ENCODE peak calls at places on chromosomes 11 and 22, in six cellular contexts. Y, Z, B, V, R and K are unnamed samples.

GRCh38 chr22:46262449-46263207 is 515 bp downstream of the PKDREJ start:
- DNase-seq in Y (peak; percentile 89), V (no peak), B (no peak), Z (peak; percentile 72), R (no peak), K (peak; percentile 73)

GRCh38 chr11:75597636-75598035 is 35.6 kb downstream of the SERPINH1 start:
- DNase-seq in V (no peak), R (no peak), Z (no peak), Y (no peak), B (peak; percentile 55), K (peak; percentile 64)

GRCh38 chr11:66324626-66325025 is 7.8 kb upstream of the CD248 start:
- DNase-seq in Y (no peak), R (no peak), B (no peak), V (no peak), Z (no peak), K (no peak)

GRCh38 chr22:36125434-36125833 is 35.1 kb downstream of the APOL3 start:
- DNase-seq in V (no peak), Z (no peak), B (no peak), R (no peak), Y (no peak), K (no peak)

GRCh38 chr11:134861490-134862107 is 449.6 kb upstream of the B3GAT1 start:
- DNase-seq in B (peak; percentile 20), R (no peak), Z (no peak), Y (no peak), V (no peak), K (no peak)

GRCh38 chr11:86671386-86672006 is 920 bp downstream of the ME3 start:
- DNase-seq in B (no peak), Z (peak; percentile 53), R (no peak), V (no peak), Y (peak; percentile 86), K (peak; percentile 70)

GRCh38 chr22:40247976-40248375 is 70.3 kb downstream of the TNRC6B start:
- DNase-seq in Y (no peak), Z (peak; percentile 72), B (no peak), R (no peak), V (peak; percentile 7), K (no peak)

GRCh38 chr11:93525601-93526000 is 17.6 kb downstream of the SMCO4 start:
- DNase-seq in Z (no peak), Y (no peak), B (no peak), V (no peak), R (no peak), K (no peak)

GRCh38 chr11:6610591-6610990 is 1.4 kb downstream of the TAF10 start:
- DNase-seq in Y (no peak), R (no peak), Z (peak; percentile 50), V (no peak), B (no peak), K (peak; percentile 44)

GRCh38 chr22:45476814-45477213 is 25.9 kb upstream of the FBLN1 start:
- DNase-seq in V (no peak), Y (no peak), R (no peak), B (no peak), Z (no peak), K (peak; percentile 32)

GRCh38 chr11:101034076-101034475 is 95.5 kb downstream of the PGR start:
- DNase-seq in Y (no peak), B (no peak), V (no peak), R (no peak), Z (no peak), K (no peak)

GRCh38 chr11:69914286-69915150 is 95.3 kb upstream of the FGF3 start:
- DNase-seq in Y (peak; percentile 72), B (no peak), Z (no peak), R (no peak), V (no peak), K (peak; percentile 43)

GRCh38 chr22:35133702-35134395 is 67.9 kb downstream of the ISX start:
- DNase-seq in B (no peak), Z (no peak), Y (no peak), R (no peak), V (no peak), K (no peak)

GRCh38 chr11:34960277-34960676 is 43.9 kb downstream of the PDHX start:
- DNase-seq in Z (no peak), Y (no peak), B (no peak), V (no peak), R (no peak), K (no peak)